ENCODE peak calls at places on chromosomes 16 and 17, in five cellular contexts. I, Z, D, O and S are unnamed samples.

GRCh38 chr16:12573730-12574383 is 229.8 kb downstream of the CPPED1 start:
- DNase-seq in I (peak; percentile 20), Z (peak; percentile 82), D (peak; percentile 44), O (peak; percentile 2), S (peak; percentile 85)

GRCh38 chr16:83420206-83420760 is 387.5 kb upstream of the HSBP1 start:
- DNase-seq in I (no peak), Z (no peak), D (peak; percentile 6), O (no peak), S (no peak)

GRCh38 chr17:49035470-49036269 is 38.5 kb downstream of the IGF2BP1 start:
- DNase-seq in I (no peak), Z (peak; percentile 48), D (peak; percentile 42), O (no peak), S (peak; percentile 75)

GRCh38 chr16:56814537-56815432 is 50.2 kb upstream of the SLC12A3 start:
- DNase-seq in I (no peak), Z (no peak), D (no peak), O (no peak), S (no peak)

GRCh38 chr16:3876695-3877094 is 3.8 kb downstream of the CREBBP start:
- DNase-seq in I (no peak), Z (no peak), D (no peak), O (no peak), S (no peak)

GRCh38 chr16:57890752-57891111 is 80.2 kb downstream of the CNGB1 start:
- DNase-seq in I (no peak), Z (no peak), D (no peak), O (no peak), S (no peak)

GRCh38 chr17:1298616-1299015 is 19.2 kb downstream of the TRARG1 start:
- DNase-seq in I (no peak), Z (peak; percentile 62), D (no peak), O (no peak), S (no peak)

GRCh38 chr16:65418435-65418834 is 296.6 kb upstream of the CDH11 start:
- DNase-seq in I (no peak), Z (no peak), D (no peak), O (no peak), S (no peak)

GRCh38 chr17:64357191-64357981 is 33.3 kb downstream of the PECAM1 start:
- DNase-seq in I (no peak), Z (no peak), D (no peak), O (no peak), S (no peak)

GRCh38 chr16:17776888-17777287 is 306.1 kb upstream of the XYLT1 start:
- DNase-seq in I (no peak), Z (no peak), D (no peak), O (no peak), S (no peak)

GRCh38 chr16:8946544-8946943 is 17.2 kb downstream of the USP7 start:
- DNase-seq in I (no peak), Z (no peak), D (no peak), O (no peak), S (no peak)

GRCh38 chr17:4161560-4162221 is 18.7 kb downstream of the CYB5D2 start:
- DNase-seq in I (no peak), Z (no peak), D (no peak), O (peak; percentile 15), S (no peak)

GRCh38 chr16:88966986-88967799 is 9.8 kb downstream of the CBFA2T3 start:
- DNase-seq in I (no peak), Z (no peak), D (no peak), O (no peak), S (no peak)

GRCh38 chr17:50627782-50628601 is 6.7 kb upstream of the ABCC3 start:
- DNase-seq in I (no peak), Z (no peak), D (no peak), O (no peak), S (no peak)

GRCh38 chr16:51592535-51592934 is 441.5 kb upstream of the SALL1 start:
- DNase-seq in I (no peak), Z (no peak), D (no peak), O (no peak), S (no peak)

GRCh38 chr17:49968380-49969133 is 433 bp upstream of the DLX4 start:
- DNase-seq in I (peak; percentile 28), Z (peak; percentile 88), D (peak; percentile 96), O (no peak), S (peak; percentile 43)

GRCh38 chr16:85662976-85663830 is 25.6 kb downstream of the GINS2 start:
- DNase-seq in I (no peak), Z (no peak), D (no peak), O (no peak), S (no peak)

GRCh38 chr16:78684655-78685400 is 585.4 kb downstream of the WWOX start:
- DNase-seq in I (no peak), Z (no peak), D (peak; percentile 15), O (no peak), S (no peak)